ENCODE peak calls at places on chromosomes 16 and 17, in five cellular contexts. C, S, T, Z and Q are unnamed samples.
A peak's percentile ranks its signal among the peaks of the same experiment; 100 is the strongest.

GRCh38 chr17:81160747-81161453 is 4.4 kb upstream of the PVALEF start:
- DNase-seq in C (no peak), S (no peak), T (no peak), Z (no peak), Q (no peak)

GRCh38 chr17:6279659-6280058 is 155.3 kb downstream of the AIPL1 start:
- DNase-seq in C (no peak), S (no peak), T (no peak), Z (no peak), Q (no peak)

GRCh38 chr16:9885876-9886275 is 296.4 kb downstream of the GRIN2A start:
- DNase-seq in C (no peak), S (no peak), T (no peak), Z (no peak), Q (no peak)

GRCh38 chr17:51154176-51154575 is 817 bp downstream of the NME1 start:
- DNase-seq in C (no peak), S (no peak), T (no peak), Z (peak; percentile 36), Q (no peak)

GRCh38 chr17:36778458-36778857 is 158.8 kb upstream of the LHX1 start:
- DNase-seq in C (no peak), S (no peak), T (no peak), Z (no peak), Q (no peak)

GRCh38 chr16:3879887-3880564 is 487 bp downstream of the CREBBP start:
- DNase-seq in C (peak; percentile 90), S (peak; percentile 67), T (peak; percentile 82), Z (peak; percentile 45), Q (peak; percentile 75)

GRCh38 chr16:67528222-67528869 is at the start of gene RIPOR1:
- DNase-seq in C (no peak), S (peak; percentile 73), T (peak; percentile 75), Z (no peak), Q (peak; percentile 68)

GRCh38 chr17:61444075-61444474 is 8.1 kb upstream of the TBX4 start:
- DNase-seq in C (peak; percentile 75), S (no peak), T (no peak), Z (no peak), Q (no peak)

GRCh38 chr17:46765491-46765890 is 53.0 kb downstream of the WNT3 start:
- DNase-seq in C (peak; percentile 70), S (no peak), T (no peak), Z (no peak), Q (no peak)

GRCh38 chr17:43732961-43733360 is 25.6 kb downstream of the SOST start:
- DNase-seq in C (no peak), S (no peak), T (no peak), Z (peak; percentile 71), Q (no peak)

GRCh38 chr17:57939797-57940196 is 15.4 kb downstream of the CUEDC1 start:
- DNase-seq in C (no peak), S (peak; percentile 93), T (peak; percentile 59), Z (no peak), Q (no peak)

GRCh38 chr17:36864827-36865320 is 72.4 kb upstream of the LHX1 start:
- DNase-seq in C (no peak), S (no peak), T (no peak), Z (no peak), Q (no peak)

GRCh38 chr16:4231886-4232285 is 10.0 kb downstream of the SRL start:
- DNase-seq in C (no peak), S (no peak), T (no peak), Z (no peak), Q (no peak)

GRCh38 chr17:33142703-33143299 is 150.3 kb downstream of the ASIC2 start:
- DNase-seq in C (no peak), S (peak; percentile 14), T (no peak), Z (peak; percentile 28), Q (no peak)

GRCh38 chr16:74466872-74467271 is 45.6 kb upstream of the CLEC18B start:
- DNase-seq in C (no peak), S (no peak), T (no peak), Z (no peak), Q (no peak)

GRCh38 chr17:32894245-32894644 is 17.3 kb upstream of the MYO1D start:
- DNase-seq in C (no peak), S (no peak), T (no peak), Z (no peak), Q (no peak)

GRCh38 chr16:19309178-19309577 is 23.6 kb downstream of the CLEC19A start:
- DNase-seq in C (no peak), S (no peak), T (no peak), Z (no peak), Q (no peak)

GRCh38 chr17:28912281-28912937 is 9.5 kb upstream of the DHRS13 start:
- DNase-seq in C (no peak), S (peak; percentile 38), T (no peak), Z (no peak), Q (no peak)

GRCh38 chr17:69448431-69449102 is 34.1 kb downstream of the MAP2K6 start:
- DNase-seq in C (no peak), S (no peak), T (peak; percentile 29), Z (no peak), Q (no peak)

GRCh38 chr16:55624696-55625095 is 31.1 kb upstream of the SLC6A2 start:
- DNase-seq in C (no peak), S (no peak), T (no peak), Z (no peak), Q (no peak)

GRCh38 chr16:8641671-8642070 is 20.2 kb downstream of the METTL22 start:
- DNase-seq in C (no peak), S (no peak), T (no peak), Z (no peak), Q (no peak)

GRCh38 chr17:61583242-61583641 is 7.8 kb downstream of the NACA2 start:
- DNase-seq in C (no peak), S (no peak), T (no peak), Z (peak; percentile 76), Q (no peak)

GRCh38 chr16:12158428-12158827 is 181.9 kb downstream of the SNX29 start:
- DNase-seq in C (no peak), S (peak; percentile 33), T (no peak), Z (peak; percentile 99), Q (no peak)

GRCh38 chr16:4314532-4315184 is 1.2 kb upstream of the GLIS2 start:
- DNase-seq in C (peak; percentile 88), S (no peak), T (no peak), Z (peak; percentile 64), Q (no peak)

GRCh38 chr16:61579195-61579594 is 457.0 kb downstream of the CDH8 start:
- DNase-seq in C (no peak), S (no peak), T (no peak), Z (no peak), Q (no peak)

DNA sequence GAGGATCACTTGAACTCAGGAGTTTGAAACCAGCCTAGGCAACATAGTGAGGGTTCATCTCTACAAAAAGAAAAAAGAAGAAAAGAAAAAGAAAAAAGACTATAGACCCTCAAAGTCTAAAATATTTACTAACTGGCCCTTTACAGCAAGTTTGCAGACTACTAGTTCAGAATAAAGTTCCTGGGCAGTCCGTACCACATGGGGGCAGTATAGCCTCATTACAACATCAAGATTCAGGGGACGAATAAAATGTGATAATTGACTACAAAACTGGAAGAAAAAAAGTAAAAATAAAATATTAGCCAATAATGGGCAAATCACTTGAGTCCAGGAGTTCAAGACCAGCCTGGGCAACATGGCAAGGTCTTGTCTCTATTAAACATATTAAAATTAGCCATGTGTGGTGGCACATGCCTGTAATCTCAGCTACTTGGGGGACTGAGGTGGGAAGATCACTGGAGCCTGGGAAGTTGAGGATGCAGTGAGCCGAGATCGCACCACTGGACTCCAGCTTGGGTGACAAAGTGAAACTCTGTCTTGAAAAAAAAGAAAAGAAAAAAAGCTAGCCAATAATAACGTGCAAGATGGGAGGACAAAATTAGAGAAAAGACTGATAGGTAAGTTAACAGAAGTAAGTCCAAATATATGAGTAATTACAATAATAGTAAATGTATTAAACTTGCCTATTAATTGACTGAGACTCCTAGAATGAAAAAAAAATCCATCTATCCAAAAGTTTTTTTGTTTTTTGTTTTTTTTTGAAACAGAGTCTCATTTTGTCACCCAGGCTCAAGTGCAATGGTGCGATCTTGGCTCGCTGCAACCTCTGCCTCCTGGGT is 129.4 kb upstream of the SEC14L1 start:
- DNase-seq in C (no peak), S (no peak), T (no peak), Z (peak; percentile 52), Q (no peak)
- TF ChIP-seq CTCF in C (peak; percentile 51), S (peak; percentile 56), T (peak; percentile 58), Z (peak; percentile 77), Q (peak; percentile 79)

GRCh38 chr16:27428035-27428785 is 26.2 kb downstream of the IL21R start:
- DNase-seq in C (peak; percentile 69), S (peak; percentile 30), T (no peak), Z (no peak), Q (peak; percentile 47)
- TF ChIP-seq CTCF in C (peak; percentile 8), S (no peak), T (no peak), Z (peak; percentile 3), Q (no peak)

DNA sequence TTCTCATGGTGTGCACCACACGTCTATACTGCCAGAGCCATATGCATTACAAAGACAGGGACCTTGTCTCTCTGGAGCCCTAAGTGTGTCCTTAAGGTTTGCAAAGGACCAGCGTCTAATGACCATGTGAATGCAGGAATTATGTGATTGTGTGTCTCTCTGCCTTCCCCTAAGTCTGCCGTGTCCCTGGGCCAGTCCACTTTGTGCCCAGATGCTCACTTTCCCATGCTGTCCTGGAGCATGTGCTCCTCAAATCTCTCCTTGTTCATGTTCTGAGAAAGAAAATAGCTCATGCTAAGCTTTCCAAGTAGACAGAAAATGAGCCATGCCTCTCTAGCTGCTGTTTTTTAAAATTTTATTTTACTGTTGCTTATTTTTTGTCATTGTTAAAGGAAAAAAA is 125.5 kb downstream of the RBFOX1 start:
- DNase-seq in C (no peak), S (no peak), T (no peak), Z (no peak), Q (no peak)
- TF ChIP-seq CTCF in C (no peak), S (no peak), T (no peak), Z (no peak), Q (no peak)

GRCh38 chr16:2783581-2784375 is 3.6 kb downstream of the PRSS33 start:
- DNase-seq in C (no peak), S (no peak), T (no peak), Z (no peak), Q (no peak)

GRCh38 chr16:2784536-2785100 is 2.7 kb downstream of the PRSS33 start:
- DNase-seq in C (no peak), S (no peak), T (no peak), Z (no peak), Q (no peak)

GRCh38 chr16:2786826-2787151 is 571 bp downstream of the PRSS33 start:
- DNase-seq in C (no peak), S (no peak), T (no peak), Z (no peak), Q (no peak)

GRCh38 chr16:2786061-2786825 is 1.1 kb downstream of the PRSS33 start:
- DNase-seq in C (no peak), S (no peak), T (no peak), Z (no peak), Q (no peak)

DNA sequence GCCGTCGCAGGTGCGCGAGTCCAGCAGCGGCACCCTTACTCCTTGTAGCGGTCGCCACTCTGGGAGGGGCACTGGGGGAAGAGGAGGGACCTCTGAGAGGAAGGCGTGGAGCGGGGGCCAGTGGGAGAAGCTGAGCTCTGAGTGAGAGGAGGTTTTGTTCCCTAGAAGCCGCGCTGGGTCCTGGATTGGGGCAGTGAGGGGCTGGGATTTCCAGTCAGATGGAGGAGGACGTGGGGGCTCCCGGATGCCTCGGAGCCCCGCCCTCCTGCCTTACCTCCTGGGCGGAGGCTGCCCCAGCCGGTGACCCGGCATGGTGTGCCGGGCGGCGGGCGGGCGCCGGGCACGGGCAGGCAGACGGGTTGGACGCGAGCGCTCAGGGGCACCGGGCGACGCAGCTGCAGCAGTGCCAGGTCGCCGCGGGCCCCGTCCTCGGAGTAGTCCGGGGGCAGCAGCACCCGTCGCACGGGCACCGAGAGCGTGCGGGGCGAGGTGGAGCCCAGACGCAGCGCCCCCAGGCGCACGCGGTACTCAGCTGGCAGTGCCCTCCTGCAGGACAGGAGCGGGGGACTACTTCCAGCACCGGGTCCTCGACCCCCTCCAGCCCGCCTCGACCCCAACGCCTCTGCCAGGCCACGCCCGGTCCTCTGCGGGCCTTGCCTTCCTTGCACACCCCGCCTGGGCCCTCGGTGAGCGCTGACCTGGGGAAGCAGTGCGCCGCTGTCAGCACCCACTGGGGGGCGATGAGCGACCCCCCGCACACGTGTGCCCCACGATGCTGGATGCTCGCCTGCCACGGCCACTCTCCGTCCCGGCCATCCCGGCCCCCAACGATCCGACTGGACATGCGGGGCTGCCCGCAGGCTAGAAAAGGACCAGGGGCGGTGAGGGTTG is 2.0 kb downstream of the PRSS33 start:
- DNase-seq in C (no peak), S (no peak), T (no peak), Z (no peak), Q (no peak)
- TF ChIP-seq CTCF in C (no peak), S (no peak), T (no peak), Z (no peak), Q (no peak)